ENCODE peak calls at places on chromosome 1, in four cellular contexts. One of them, this sample, is unnamed.

GRCh38 chr1:20076695-20077461 is 6.9 kb downstream of the PLA2G5 start:
- DNase-seq in activated CD4-positive, alpha-beta T cell treated with anti-CD3 and anti-CD28 coated beads for 36 hours: no peak
- DNase-seq in stimulated activated CD4-positive, alpha-beta T cell treated with anti-CD3 and anti-CD28 coated beads, Interleukin-15, amount 100 ng/mL, for 1 hour: no peak
- DNase-seq in AG04450: no peak
- DNase-seq in this sample: no peak

GRCh38 chr1:202228484-202229122 is 35.0 kb downstream of the LGR6 start:
- DNase-seq in activated CD4-positive, alpha-beta T cell treated with anti-CD3 and anti-CD28 coated beads for 36 hours: no peak
- DNase-seq in stimulated activated CD4-positive, alpha-beta T cell treated with anti-CD3 and anti-CD28 coated beads, Interleukin-15, amount 100 ng/mL, for 1 hour: no peak
- DNase-seq in AG04450: no peak
- DNase-seq in this sample: no peak

GRCh38 chr1:184210048-184210447 is 158.5 kb downstream of the TSEN15 start:
- DNase-seq in activated CD4-positive, alpha-beta T cell treated with anti-CD3 and anti-CD28 coated beads for 36 hours: no peak
- DNase-seq in stimulated activated CD4-positive, alpha-beta T cell treated with anti-CD3 and anti-CD28 coated beads, Interleukin-15, amount 100 ng/mL, for 1 hour: no peak
- DNase-seq in AG04450: no peak
- DNase-seq in this sample: peak; percentile 83

GRCh38 chr1:65939636-65940035 is 146.9 kb downstream of the PDE4B start:
- DNase-seq in activated CD4-positive, alpha-beta T cell treated with anti-CD3 and anti-CD28 coated beads for 36 hours: no peak
- DNase-seq in stimulated activated CD4-positive, alpha-beta T cell treated with anti-CD3 and anti-CD28 coated beads, Interleukin-15, amount 100 ng/mL, for 1 hour: no peak
- DNase-seq in AG04450: no peak
- DNase-seq in this sample: no peak

GRCh38 chr1:38420666-38421065 is 374.1 kb upstream of the POU3F1 start:
- DNase-seq in activated CD4-positive, alpha-beta T cell treated with anti-CD3 and anti-CD28 coated beads for 36 hours: no peak
- DNase-seq in stimulated activated CD4-positive, alpha-beta T cell treated with anti-CD3 and anti-CD28 coated beads, Interleukin-15, amount 100 ng/mL, for 1 hour: no peak
- DNase-seq in AG04450: no peak
- DNase-seq in this sample: no peak

GRCh38 chr1:34470406-34470805 is 284.4 kb upstream of the GJB5 start:
- DNase-seq in activated CD4-positive, alpha-beta T cell treated with anti-CD3 and anti-CD28 coated beads for 36 hours: no peak
- DNase-seq in stimulated activated CD4-positive, alpha-beta T cell treated with anti-CD3 and anti-CD28 coated beads, Interleukin-15, amount 100 ng/mL, for 1 hour: no peak
- DNase-seq in AG04450: no peak
- DNase-seq in this sample: no peak

GRCh38 chr1:165857046-165857801 is 29.8 kb downstream of the UCK2 start:
- DNase-seq in activated CD4-positive, alpha-beta T cell treated with anti-CD3 and anti-CD28 coated beads for 36 hours: no peak
- DNase-seq in stimulated activated CD4-positive, alpha-beta T cell treated with anti-CD3 and anti-CD28 coated beads, Interleukin-15, amount 100 ng/mL, for 1 hour: no peak
- DNase-seq in AG04450: no peak
- DNase-seq in this sample: no peak

GRCh38 chr1:196317535-196318522 is 290.4 kb downstream of the KCNT2 start:
- DNase-seq in activated CD4-positive, alpha-beta T cell treated with anti-CD3 and anti-CD28 coated beads for 36 hours: peak; percentile 6
- DNase-seq in stimulated activated CD4-positive, alpha-beta T cell treated with anti-CD3 and anti-CD28 coated beads, Interleukin-15, amount 100 ng/mL, for 1 hour: no peak
- DNase-seq in AG04450: peak; percentile 15
- DNase-seq in this sample: no peak

GRCh38 chr1:13699936-13700520 is at the start of gene PRDM2:
- DNase-seq in activated CD4-positive, alpha-beta T cell treated with anti-CD3 and anti-CD28 coated beads for 36 hours: peak; percentile 76
- DNase-seq in stimulated activated CD4-positive, alpha-beta T cell treated with anti-CD3 and anti-CD28 coated beads, Interleukin-15, amount 100 ng/mL, for 1 hour: peak; percentile 54
- DNase-seq in AG04450: no peak
- DNase-seq in this sample: no peak

GRCh38 chr1:241640867-241641542 is 836 bp upstream of the CHML start:
- DNase-seq in activated CD4-positive, alpha-beta T cell treated with anti-CD3 and anti-CD28 coated beads for 36 hours: peak; percentile 9
- DNase-seq in stimulated activated CD4-positive, alpha-beta T cell treated with anti-CD3 and anti-CD28 coated beads, Interleukin-15, amount 100 ng/mL, for 1 hour: no peak
- DNase-seq in AG04450: no peak
- DNase-seq in this sample: no peak

GRCh38 chr1:97114842-97115241 is 393.3 kb downstream of the PTBP2 start:
- DNase-seq in activated CD4-positive, alpha-beta T cell treated with anti-CD3 and anti-CD28 coated beads for 36 hours: no peak
- DNase-seq in stimulated activated CD4-positive, alpha-beta T cell treated with anti-CD3 and anti-CD28 coated beads, Interleukin-15, amount 100 ng/mL, for 1 hour: no peak
- DNase-seq in AG04450: no peak
- DNase-seq in this sample: no peak

GRCh38 chr1:87684194-87684593 is 355.5 kb downstream of the LMO4 start:
- DNase-seq in activated CD4-positive, alpha-beta T cell treated with anti-CD3 and anti-CD28 coated beads for 36 hours: no peak
- DNase-seq in stimulated activated CD4-positive, alpha-beta T cell treated with anti-CD3 and anti-CD28 coated beads, Interleukin-15, amount 100 ng/mL, for 1 hour: no peak
- DNase-seq in AG04450: no peak
- DNase-seq in this sample: peak; percentile 6

GRCh38 chr1:19413999-19414398 is 71.3 kb downstream of the CAPZB start:
- DNase-seq in activated CD4-positive, alpha-beta T cell treated with anti-CD3 and anti-CD28 coated beads for 36 hours: no peak
- DNase-seq in stimulated activated CD4-positive, alpha-beta T cell treated with anti-CD3 and anti-CD28 coated beads, Interleukin-15, amount 100 ng/mL, for 1 hour: no peak
- DNase-seq in AG04450: no peak
- DNase-seq in this sample: no peak

This sample was measured in skeletal muscle cell.